ENCODE peak calls at places on chromosomes 13 and 19, in ten cellular contexts. H is neural crest cell; G is effector memory CD8-positive, alpha-beta T cell; F is PC-3; K is upper lobe of right lung; B is RWPE1; U is AG08395; C is activated CD4-positive, alpha-beta T cell treated with anti-CD3 and anti-CD28 coated beads for 48 hours; E is neuronal stem cell; D is stimulated activated CD4-positive, alpha-beta T cell treated with anti-CD3 and anti-CD28 coated beads, Interleukin-15, amount 100 ng/mL, for 24 hours. O is an unnamed sample.

GRCh38 chr19:38488811-38489481 is 55.5 kb downstream of the RYR1 start:
- DNase-seq in H (no peak), G (no peak), F (no peak), K (no peak), B (no peak), U (no peak), C (no peak), E (no peak), D (no peak), O (no peak)

GRCh38 chr13:30113983-30114491 is 193.3 kb downstream of the KATNAL1 start:
- DNase-seq in H (no peak), G (no peak), F (no peak), K (no peak), B (no peak), U (no peak), C (no peak), E (no peak), D (no peak), O (no peak)

GRCh38 chr13:51093574-51093973 is 17.5 kb downstream of the C13orf42 start:
- DNase-seq in H (no peak), G (no peak), F (peak), K (no peak), B (no peak), U (no peak), C (no peak), E (no peak), D (no peak), O (no peak)

GRCh38 chr19:28634837-28635236 is 578.1 kb downstream of the UQCRFS1 start:
- DNase-seq in H (no peak), G (no peak), F (no peak), K (no peak), B (no peak), U (no peak), C (no peak), E (no peak), D (no peak), O (no peak)

GRCh38 chr13:53075356-53076041 is 46.9 kb downstream of the OLFM4 start:
- DNase-seq in H (no peak), G (no peak), F (no peak), K (no peak), B (no peak), U (no peak), C (no peak), E (no peak), D (no peak), O (no peak)

GRCh38 chr19:40216777-40217026 is 1.5 kb downstream of the TTC9B start:
- DNase-seq in H (no peak), G (no peak), F (no peak), K (no peak), B (no peak), U (no peak), C (peak), E (no peak), D (no peak), O (no peak)

GRCh38 chr13:111632906-111633305 is 312.5 kb downstream of the TEX29 start:
- DNase-seq in H (no peak), G (no peak), F (no peak), K (no peak), B (no peak), U (no peak), C (no peak), E (no peak), D (no peak), O (no peak)

GRCh38 chr13:27965740-27966640 is 3.1 kb downstream of the CDX2 start:
- DNase-seq in H (no peak), G (no peak), F (no peak), K (no peak), B (no peak), U (no peak), C (no peak), E (no peak), D (no peak), O (no peak)

GRCh38 chr19:511101-511841 is 4.0 kb downstream of the TPGS1 start:
- DNase-seq in H (no peak), G (peak), F (no peak), K (peak), B (no peak), U (no peak), C (peak), E (no peak), D (peak), O (no peak)

GRCh38 chr19:10568444-10568825 is 344 bp downstream of the CDKN2D start:
- DNase-seq in H (no peak), G (peak), F (peak), K (peak), B (no peak), U (no peak), C (peak), E (no peak), D (peak), O (no peak)

GRCh38 chr19:46132508-46133100 is 8.1 kb upstream of the IGFL3 start:
- DNase-seq in H (no peak), G (no peak), F (no peak), K (no peak), B (no peak), U (no peak), C (no peak), E (no peak), D (no peak), O (no peak)

GRCh38 chr13:27791146-27791900 is 960 bp upstream of the GSX1 start:
- DNase-seq in H (no peak), G (no peak), F (no peak), K (no peak), B (no peak), U (no peak), C (no peak), E (no peak), D (no peak), O (no peak)

GRCh38 chr19:45643024-45643926 is 4.1 kb upstream of the EML2 start:
- DNase-seq in H (peak), G (peak), F (peak), K (peak), B (peak), U (peak), C (peak), E (peak), D (peak), O (no peak)

GRCh38 chr13:40565282-40566148 is 100.9 kb downstream of the FOXO1 start:
- DNase-seq in H (no peak), G (no peak), F (no peak), K (no peak), B (no peak), U (no peak), C (peak), E (no peak), D (peak), O (no peak)

GRCh38 chr13:78100481-78100880 is 181.8 kb upstream of the EDNRB start:
- DNase-seq in H (no peak), G (no peak), F (no peak), K (no peak), B (no peak), U (no peak), C (no peak), E (no peak), D (no peak), O (no peak)

GRCh38 chr19:17777840-17778620 is 16.9 kb upstream of the B3GNT3 start:
- DNase-seq in H (peak), G (no peak), F (peak), K (peak), B (peak), U (peak), C (peak), E (peak), D (peak), O (no peak)

GRCh38 chr13:33958964-33959363 is 141.0 kb downstream of the RFC3 start:
- DNase-seq in H (no peak), G (no peak), F (no peak), K (no peak), B (no peak), U (no peak), C (no peak), E (no peak), D (no peak), O (no peak)

GRCh38 chr13:21673592-21674270 is 2.9 kb downstream of the FGF9 start:
- DNase-seq in H (peak), G (peak), F (peak), K (peak), B (peak), U (peak), C (peak), E (peak), D (peak), O (no peak)

GRCh38 chr13:25771641-25772478 is 280.0 kb downstream of the SHISA2 start:
- DNase-seq in H (no peak), G (no peak), F (peak), K (no peak), B (no peak), U (no peak), C (no peak), E (no peak), D (no peak), O (no peak)

GRCh38 chr13:62360609-62361008 is 945.0 kb upstream of the PCDH20 start:
- DNase-seq in H (no peak), G (no peak), F (no peak), K (no peak), B (no peak), U (no peak), C (no peak), E (no peak), D (no peak), O (no peak)

GRCh38 chr19:958967-959685 is 25.0 kb upstream of the WDR18 start:
- DNase-seq in H (no peak), G (no peak), F (peak), K (no peak), B (peak), U (no peak), C (peak), E (no peak), D (peak), O (no peak)

GRCh38 chr13:84985860-84986259 is 813.4 kb downstream of the SLITRK6 start:
- DNase-seq in H (no peak), G (no peak), F (no peak), K (no peak), B (no peak), U (no peak), C (no peak), E (no peak), D (no peak), O (no peak)

GRCh38 chr19:38321646-38322323 is 2.1 kb downstream of the KCNK6 start:
- DNase-seq in H (no peak), G (no peak), F (no peak), K (no peak), B (peak), U (peak), C (no peak), E (no peak), D (no peak), O (no peak)

GRCh38 chr19:17041994-17042393 is 15.4 kb upstream of the CPAMD8 start:
- DNase-seq in H (no peak), G (no peak), F (no peak), K (no peak), B (no peak), U (no peak), C (no peak), E (no peak), D (no peak), O (peak)

GRCh38 chr13:73657821-73658540 is 476.2 kb downstream of the KLF12 start:
- DNase-seq in H (no peak), G (no peak), F (no peak), K (no peak), B (no peak), U (peak), C (no peak), E (no peak), D (no peak), O (peak)

GRCh38 chr19:16355293-16356043 is 30.8 kb downstream of the KLF2 start:
- DNase-seq in H (no peak), G (no peak), F (no peak), K (no peak), B (no peak), U (no peak), C (no peak), E (no peak), D (no peak), O (no peak)

GRCh38 chr13:79490846-79491245 is 9.9 kb downstream of the NDFIP2 start:
- DNase-seq in H (no peak), G (no peak), F (no peak), K (no peak), B (no peak), U (no peak), C (no peak), E (no peak), D (no peak), O (no peak)

GRCh38 chr13:44969858-44970484 is 19.3 kb downstream of the NUFIP1 start:
- DNase-seq in H (no peak), G (no peak), F (peak), K (no peak), B (peak), U (peak), C (no peak), E (peak), D (no peak), O (peak)

GRCh38 chr13:40599722-40600121 is 66.7 kb downstream of the FOXO1 start:
- DNase-seq in H (no peak), G (no peak), F (no peak), K (no peak), B (no peak), U (no peak), C (no peak), E (no peak), D (no peak), O (no peak)

GRCh38 chr19:6744381-6745288 is 5.2 kb downstream of the TRIP10 start:
- DNase-seq in H (no peak), G (no peak), F (peak), K (peak), B (peak), U (peak), C (no peak), E (no peak), D (no peak), O (peak)

GRCh38 chr19:38713227-38713649 is 31.0 kb downstream of the CAPN12 start:
- DNase-seq in H (no peak), G (no peak), F (no peak), K (no peak), B (no peak), U (no peak), C (no peak), E (no peak), D (no peak), O (no peak)

GRCh38 chr19:722553-723101 is 13.9 kb downstream of the PALM start:
- DNase-seq in H (no peak), G (no peak), F (no peak), K (no peak), B (no peak), U (no peak), C (no peak), E (no peak), D (no peak), O (no peak)

GRCh38 chr19:2732157-2732725 is 7.6 kb downstream of the SLC39A3 start:
- DNase-seq in H (no peak), G (no peak), F (no peak), K (no peak), B (no peak), U (no peak), C (no peak), E (no peak), D (no peak), O (no peak)

O was measured in stromal cell of bone marrow.